ENCODE peak calls at places on chromosomes 12 and 14, in five cellular contexts. L, X, I, M and E are unnamed samples.

GRCh38 chr14:75279153-75279738 is 618 bp downstream of the FOS start:
- DNase-seq in I (peak; percentile 47), M (no peak), L (peak; percentile 35), X (peak; percentile 53), E (no peak)

GRCh38 chr14:96096639-96097610 is 57.8 kb downstream of the C14orf132 start:
- DNase-seq in X (no peak), I (no peak), M (no peak), L (no peak), E (no peak)

GRCh38 chr14:50109342-50109741 is 7.0 kb downstream of the VCPKMT start:
- DNase-seq in L (no peak), I (peak; percentile 53), M (peak; percentile 23), X (peak; percentile 26), E (no peak)

GRCh38 chr14:38143651-38144505 is 63.8 kb upstream of the SSTR1 start:
- DNase-seq in L (no peak), M (no peak), I (no peak), X (no peak), E (no peak)

GRCh38 chr12:47744778-47745436 is 13.8 kb downstream of the RAPGEF3 start:
- DNase-seq in L (no peak), X (no peak), M (no peak), I (no peak), E (no peak)

GRCh38 chr12:65962921-65963883 is 138.9 kb downstream of the HMGA2 start:
- DNase-seq in X (peak; percentile 5), I (peak; percentile 47), L (no peak), M (no peak), E (peak; percentile 23)

GRCh38 chr12:6569312-6569711 is 1.2 kb upstream of the NOP2 start:
- DNase-seq in L (no peak), M (no peak), I (no peak), X (no peak), E (no peak)

GRCh38 chr12:97386133-97386581 is 76.4 kb upstream of the RMST start:
- DNase-seq in I (no peak), M (peak; percentile 21), X (no peak), L (no peak), E (no peak)

GRCh38 chr12:85568395-85569103 is 267.7 kb downstream of the RASSF9 start:
- DNase-seq in I (no peak), M (peak; percentile 18), X (no peak), L (no peak), E (no peak)

GRCh38 chr12:6067152-6067916 is 57.1 kb downstream of the VWF start:
- DNase-seq in X (peak; percentile 60), L (peak; percentile 27), M (peak; percentile 56), I (peak; percentile 69), E (no peak)

GRCh38 chr14:58815781-58816297 is 178.1 kb downstream of the DACT1 start:
- DNase-seq in I (no peak), X (peak; percentile 56), L (no peak), M (no peak), E (no peak)

GRCh38 chr12:130169256-130169655 is 7.0 kb downstream of the FZD10 start:
- DNase-seq in I (no peak), M (no peak), X (no peak), L (no peak), E (no peak)

GRCh38 chr12:59646636-59647035 is 50.8 kb downstream of the SLC16A7 start:
- DNase-seq in X (no peak), I (no peak), L (no peak), M (no peak), E (no peak)

GRCh38 chr14:95314609-95315008 is 5.1 kb downstream of the CLMN start:
- DNase-seq in I (peak; percentile 43), M (no peak), X (peak; percentile 27), L (no peak), E (peak; percentile 62)

GRCh38 chr12:40152783-40153383 is 47.0 kb upstream of the SLC2A13 start:
- DNase-seq in I (peak; percentile 65), M (peak; percentile 20), L (peak; percentile 8), X (peak; percentile 14), E (peak; percentile 61)

GRCh38 chr12:40336573-40337199 is 111.9 kb downstream of the LRRK2 start:
- DNase-seq in L (peak; percentile 22), M (peak; percentile 2), X (peak; percentile 37), I (peak; percentile 27), E (no peak)

DNA sequence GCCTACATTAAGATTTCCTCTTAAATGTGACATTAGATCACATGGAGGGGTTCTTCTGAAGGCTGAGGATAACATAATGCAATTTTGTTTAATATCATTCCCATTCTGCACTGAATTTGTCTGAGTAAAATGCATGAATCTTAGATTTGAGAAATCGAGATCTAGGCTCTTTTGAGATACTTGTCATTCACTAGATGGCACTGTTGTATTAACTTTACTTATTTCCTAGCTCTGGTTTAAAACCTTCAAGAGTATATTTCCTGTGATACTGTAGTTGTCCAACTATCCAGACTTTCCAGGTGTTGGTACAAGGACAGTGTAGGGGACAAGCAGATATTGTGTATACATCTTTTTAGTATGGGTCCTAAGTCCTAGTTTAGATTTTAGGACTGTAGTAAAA is 91.7 kb upstream of the SEL1L start:
- DNase-seq in X (peak; percentile 17), L (no peak), M (peak; percentile 28), I (peak; percentile 29), E (no peak)
- TF ChIP-seq CTCF in X (peak; percentile 45), L (peak; percentile 53), M (peak; percentile 61), I (peak; percentile 58), E (peak; percentile 30)

GRCh38 chr12:12776261-12776660 is 9.2 kb upstream of the APOLD1 start:
- DNase-seq in I (no peak), X (no peak), M (peak; percentile 13), L (no peak), E (no peak)
- TF ChIP-seq REST in I (no peak), X (no peak), M (no peak), L (no peak), E (no peak)

GRCh38 chr14:64952598-64953309 is 10.2 kb upstream of the GPX2 start:
- DNase-seq in L (peak; percentile 42), X (no peak), M (no peak), I (peak; percentile 46), E (no peak)
- TF ChIP-seq CTCF in L (peak; percentile 56), X (no peak), M (peak; percentile 8), I (no peak), E (no peak)

GRCh38 chr14:23558363-23559009 is 2.4 kb downstream of the THTPA start:
- DNase-seq in X (no peak), L (no peak), I (no peak), M (no peak), E (no peak)

GRCh38 chr14:23557946-23558345 is 1.9 kb downstream of the THTPA start:
- DNase-seq in I (no peak), M (no peak), L (no peak), X (no peak), E (no peak)

GRCh38 chr14:23561259-23561658 is 5.2 kb downstream of the THTPA start:
- DNase-seq in M (no peak), X (no peak), L (no peak), I (no peak), E (no peak)

GRCh38 chr14:23559010-23559920 is 3.2 kb downstream of the THTPA start:
- DNase-seq in I (peak; percentile 60), L (peak; percentile 68), M (peak; percentile 72), X (peak; percentile 76), E (peak; percentile 62)

DNA sequence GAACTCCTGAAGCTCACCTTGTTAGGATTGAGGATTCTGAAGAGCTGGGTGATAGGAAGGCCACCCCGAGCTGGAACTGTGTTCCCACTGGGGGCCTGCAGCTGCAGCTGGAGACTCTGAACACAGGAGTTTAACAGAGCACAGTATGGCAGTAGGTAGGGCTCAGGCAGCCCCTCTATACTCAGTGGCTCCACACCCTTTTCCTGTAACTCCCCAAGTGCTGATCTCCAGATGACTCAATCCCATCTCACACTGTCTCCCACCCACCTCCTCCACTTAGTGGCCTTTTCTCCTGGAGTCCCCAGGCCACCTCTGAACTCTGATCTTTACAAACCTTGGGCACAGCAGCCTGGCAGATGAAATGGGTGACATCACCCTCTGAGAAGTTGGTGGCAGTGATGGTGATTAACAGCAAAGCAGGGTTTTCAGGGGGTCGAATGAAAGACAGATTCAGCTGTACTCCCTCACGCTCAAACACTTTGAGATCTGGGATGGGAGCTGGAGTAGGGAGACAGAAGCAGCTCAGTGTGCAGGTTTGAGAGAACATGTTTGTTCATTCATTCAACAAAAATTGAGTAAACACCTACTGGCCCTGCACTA is 4.0 kb downstream of the THTPA start:
- DNase-seq in M (no peak), I (no peak), X (no peak), L (no peak), E (no peak)
- TF ChIP-seq REST in M (no peak), I (no peak), X (no peak), L (no peak), E (no peak)

DNA sequence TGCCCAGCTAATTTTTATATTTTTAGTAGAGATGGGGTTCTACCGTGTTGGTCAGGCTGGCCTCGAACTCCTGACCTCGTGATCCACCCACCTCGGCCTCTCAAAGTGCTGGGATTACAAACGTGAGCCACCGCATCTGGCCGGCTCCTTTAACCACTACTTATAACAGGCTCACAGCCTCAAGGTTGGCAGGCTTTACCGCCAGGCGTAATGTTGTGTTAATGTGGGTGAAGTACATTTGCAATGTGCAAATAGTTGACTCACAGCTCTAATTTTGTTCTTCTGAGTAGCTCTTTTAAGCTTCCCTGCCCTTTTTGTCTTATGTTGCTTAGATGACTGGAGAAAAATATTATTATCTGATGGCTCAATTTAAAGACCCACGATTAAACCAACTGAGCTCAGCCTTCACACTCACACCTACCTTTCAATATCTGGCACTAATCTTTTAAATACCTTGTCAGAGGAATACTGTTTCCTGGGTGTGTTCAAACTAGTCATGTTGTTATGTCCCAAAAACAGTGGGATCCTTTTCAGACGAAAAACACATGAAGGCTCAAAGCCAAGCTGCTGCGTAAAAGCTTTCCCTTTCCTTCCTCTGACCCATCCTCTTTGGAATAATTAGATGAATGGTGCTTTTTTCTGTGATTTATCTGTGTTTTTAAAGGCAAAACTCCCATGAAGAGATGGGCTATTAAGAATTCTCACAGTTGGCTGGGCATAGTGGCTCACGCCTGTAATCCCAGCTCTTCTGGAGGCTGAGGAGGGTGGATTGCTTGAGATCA is 57.2 kb upstream of the USP44 start:
- DNase-seq in X (no peak), I (peak; percentile 74), M (peak; percentile 28), L (no peak), E (no peak)
- TF ChIP-seq CTCF in X (no peak), I (no peak), M (no peak), L (no peak), E (no peak)

DNA sequence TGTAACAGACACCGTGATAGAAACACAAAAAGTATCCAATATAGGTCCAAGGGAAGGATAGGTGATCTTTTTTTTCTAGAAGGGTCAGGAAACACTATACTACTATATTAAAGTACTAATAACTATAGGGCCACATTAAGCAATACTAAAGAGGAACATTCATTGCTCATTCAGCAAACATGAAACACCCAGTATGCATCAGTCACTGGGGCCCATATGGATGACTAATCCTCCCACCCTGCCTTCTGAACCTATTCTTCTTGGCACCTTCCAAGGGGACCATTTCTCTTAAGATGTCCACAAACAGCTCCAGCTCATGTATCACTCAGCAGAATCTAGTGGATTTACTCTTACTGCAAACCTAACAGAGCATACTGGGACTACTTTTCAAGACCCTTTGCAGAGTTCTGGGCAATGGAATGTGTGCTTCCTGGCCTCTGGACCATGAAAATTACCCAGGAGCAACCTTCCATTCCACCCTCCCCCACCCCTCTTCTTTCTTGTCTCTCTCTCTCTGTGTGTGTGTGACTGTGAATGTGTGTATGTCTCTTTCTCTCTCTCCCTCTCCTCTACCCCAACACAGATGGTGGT is 187.9 kb downstream of the EPS8 start:
- DNase-seq in X (no peak), I (peak; percentile 74), L (no peak), M (no peak), E (no peak)
- TF ChIP-seq REST in X (no peak), I (no peak), L (no peak), M (no peak), E (no peak)